ENCODE peak calls at places on chromosomes 12 and 14, in seven cellular contexts. Y is stimulated activated CD8-positive, alpha-beta memory T cell treated with anti-CD3 and anti-CD28 coated beads, Interleukin-7, amount 100 ng/mL, for 1 hour; R is T-helper 2 cell; Q is brain microvascular endothelial cell; G is stimulated activated CD4-positive, alpha-beta T cell treated with anti-CD3 and anti-CD28 coated beads, Interleukin-1b, Interleukin-23, amount 100 ng/mL, for 24 hours; X is PC-9; L is pulmonary artery endothelial cell. U is an unnamed sample.
A peak's percentile ranks its signal among the peaks of the same experiment; 100 is the strongest.

GRCh38 chr12:5047094-5047493 is 3.4 kb downstream of the KCNA5 start:
- DNase-seq in Y (no peak), X (no peak), G (no peak), Q (no peak), L (no peak), R (no peak), U (no peak)

GRCh38 chr14:62076825-62077660 is 314.8 kb downstream of the SNAPC1 start:
- DNase-seq in X (no peak), L (no peak), R (no peak), G (no peak), Q (no peak), Y (no peak), U (no peak)

GRCh38 chr14:94498215-94498614 is 11.1 kb downstream of the SERPINA12 start:
- DNase-seq in R (no peak), L (no peak), Q (no peak), X (no peak), Y (no peak), G (no peak), U (no peak)

GRCh38 chr12:89832336-89832735 is 123.7 kb upstream of the ATP2B1 start:
- DNase-seq in Q (no peak), X (no peak), Y (no peak), R (no peak), G (no peak), L (no peak), U (no peak)

GRCh38 chr12:57235012-57235727 is 5.7 kb downstream of the SHMT2 start:
- DNase-seq in X (no peak), Q (peak; percentile 67), R (no peak), L (no peak), G (no peak), Y (no peak), U (no peak)

GRCh38 chr12:41932470-41932991 is 212.1 kb downstream of the GXYLT1 start:
- DNase-seq in R (no peak), Y (no peak), Q (no peak), X (no peak), L (peak; percentile 15), G (no peak), U (peak; percentile 70)

GRCh38 chr12:105355752-105356151 is 25.3 kb downstream of the C12orf75 start:
- DNase-seq in G (no peak), L (no peak), Q (peak; percentile 21), R (no peak), Y (no peak), X (no peak), U (no peak)

GRCh38 chr12:101697197-101697929 is at the start of gene CHPT1:
- DNase-seq in L (no peak), Q (peak; percentile 1), G (peak; percentile 52), X (peak; percentile 57), Y (peak; percentile 39), R (peak; percentile 39), U (peak; percentile 65)

GRCh38 chr12:22709292-22709691 is 84.3 kb downstream of the ETNK1 start:
- DNase-seq in G (no peak), X (no peak), Y (no peak), L (no peak), Q (no peak), R (no peak), U (no peak)

GRCh38 chr14:100639280-100639679 is 52.1 kb upstream of the BEGAIN start:
- DNase-seq in L (no peak), Y (no peak), G (no peak), Q (no peak), R (no peak), X (no peak), U (no peak)

GRCh38 chr14:25108959-25109358 is 59.0 kb upstream of the STXBP6 start:
- DNase-seq in X (no peak), R (no peak), G (no peak), Q (no peak), Y (no peak), L (no peak), U (no peak)

GRCh38 chr14:90281261-90281660 is 24.9 kb downstream of the PSMC1 start:
- DNase-seq in R (no peak), Y (no peak), L (no peak), Q (peak; percentile 82), X (no peak), G (no peak), U (no peak)

GRCh38 chr12:51980051-51980808 is 26.5 kb upstream of the TAMALIN start:
- DNase-seq in L (no peak), Y (peak; percentile 35), X (no peak), Q (peak; percentile 39), R (peak; percentile 53), G (peak; percentile 37), U (peak; percentile 45)

GRCh38 chr14:92207012-92207927 is 85.5 kb downstream of the CPSF2 start:
- DNase-seq in R (no peak), L (no peak), X (no peak), Q (no peak), Y (no peak), G (no peak), U (no peak)

GRCh38 chr12:4270016-4270669 is 3.4 kb upstream of the CCND2 start:
- DNase-seq in Y (no peak), Q (no peak), X (no peak), R (peak; percentile 23), G (peak; percentile 48), L (no peak), U (no peak)

GRCh38 chr12:63787306-63787705 is 7.6 kb downstream of the RXYLT1 start:
- DNase-seq in R (no peak), L (no peak), X (no peak), Y (no peak), G (no peak), Q (peak; percentile 6), U (no peak)

GRCh38 chr12:242496-242895 is 20.1 kb downstream of the SLC6A13 start:
- DNase-seq in X (no peak), R (no peak), Q (no peak), L (no peak), Y (no peak), G (no peak), U (no peak)

GRCh38 chr12:66111605-66112004 is 18.9 kb downstream of the LLPH start:
- DNase-seq in L (no peak), R (no peak), G (no peak), X (no peak), Y (no peak), Q (no peak), U (no peak)

GRCh38 chr12:45669093-45669492 is 60.4 kb upstream of the ARID2 start:
- DNase-seq in G (no peak), L (no peak), Q (no peak), R (peak; percentile 3), X (no peak), Y (no peak), U (no peak)

GRCh38 chr12:95545731-95546490 is 5.4 kb downstream of the USP44 start:
- DNase-seq in R (no peak), X (no peak), Q (no peak), G (no peak), L (peak; percentile 4), Y (no peak), U (no peak)

U was measured in frontal cortex.